ENCODE peak calls at places on chromosomes 4 and X, in four cellular contexts. J is HT1080, R is renal cortical epithelial cell, X is GM03348. D is an unnamed sample.

GRCh38 chrX:135741192-135741715 is 26.7 kb downstream of the CT45A3 start:
- DNase-seq in J (no peak), R (no peak), X (no peak), D (no peak)

GRCh38 chrX:51931761-51932160 is 38.3 kb downstream of the MAGED1 start:
- DNase-seq in J (no peak), R (no peak), X (peak; percentile 13), D (no peak)

GRCh38 chr4:154958621-154959358 is 177.7 kb downstream of the RBM46 start:
- DNase-seq in J (peak; percentile 18), R (no peak), X (no peak), D (no peak)

GRCh38 chrX:39242187-39242586 is 440.9 kb downstream of the MID1IP1 start:
- DNase-seq in J (peak; percentile 1), R (peak; percentile 55), X (peak; percentile 2), D (peak; percentile 34)

GRCh38 chr4:174604198-174604597 is 81.9 kb upstream of the HPGD start:
- DNase-seq in J (peak; percentile 70), R (peak; percentile 44), X (no peak), D (peak; percentile 39)

GRCh38 chr4:178293601-178294000 is 851.4 kb upstream of the AGA start:
- DNase-seq in J (peak; percentile 27), R (no peak), X (no peak), D (peak; percentile 5)

GRCh38 chrX:150293311-150294013 is 69.7 kb upstream of the MAMLD1 start:
- DNase-seq in J (no peak), R (peak; percentile 63), X (no peak), D (peak; percentile 54)

GRCh38 chr4:120139392-120139791 is 72.7 kb upstream of the MAD2L1 start:
- DNase-seq in J (peak; percentile 20), R (peak; percentile 19), X (no peak), D (peak; percentile 3)

GRCh38 chr4:186728631-186729271 is 5.1 kb upstream of the FAT1 start:
- DNase-seq in J (peak; percentile 38), R (peak; percentile 77), X (peak; percentile 49), D (peak; percentile 78)

GRCh38 chr4:71752383-71753042 is 31.4 kb downstream of the GC start:
- DNase-seq in J (no peak), R (no peak), X (no peak), D (no peak)

D was measured in kidney tubule cell.